ENCODE peak calls at places on chromosome 1, in four cellular contexts. D is AG04450, J is fibroblast of pulmonary artery, G is NCI-H1092 treated with DMSO at 0.1 percent for 48 hours. H is an unnamed sample.

GRCh38 chr1:20682571-20683236 is 21.5 kb upstream of the DDOST start:
- DNase-seq in D (no peak), J (no peak), G (peak; percentile 72), H (no peak)

GRCh38 chr1:57966751-57967406 is 543.0 kb upstream of the DAB1 start:
- DNase-seq in D (no peak), J (peak; percentile 1), G (no peak), H (no peak)

GRCh38 chr1:147897030-147897756 is 5.4 kb upstream of the GJA8 start:
- DNase-seq in D (no peak), J (no peak), G (no peak), H (no peak)

GRCh38 chr1:37486680-37487618 is 12.6 kb downstream of the ZC3H12A start:
- DNase-seq in D (no peak), J (peak; percentile 81), G (peak; percentile 56), H (peak; percentile 88)

GRCh38 chr1:207020709-207021107 is 11.8 kb downstream of the C1orf116 start:
- DNase-seq in D (no peak), J (peak; percentile 55), G (no peak), H (no peak)

GRCh38 chr1:63951076-63951946 is 177.5 kb downstream of the ROR1 start:
- DNase-seq in D (no peak), J (peak; percentile 56), G (no peak), H (peak; percentile 33)

GRCh38 chr1:46558966-46559365 is 7.5 kb upstream of the KNCN start:
- DNase-seq in D (no peak), J (no peak), G (no peak), H (no peak)

GRCh38 chr1:158798531-158798930 is 17.5 kb upstream of the OR6N2 start:
- DNase-seq in D (no peak), J (no peak), G (no peak), H (no peak)

GRCh38 chr1:188022661-188023060 is 1193.9 kb downstream of the PLA2G4A start:
- DNase-seq in D (no peak), J (peak; percentile 13), G (no peak), H (no peak)

GRCh38 chr1:36528361-36529349 is 45.9 kb upstream of the CSF3R start:
- DNase-seq in D (no peak), J (no peak), G (no peak), H (no peak)

GRCh38 chr1:21503706-21504377 is 5.4 kb upstream of the ALPL start:
- DNase-seq in D (no peak), J (no peak), G (no peak), H (no peak)

GRCh38 chr1:18908911-18909771 is 6.8 kb upstream of the ALDH4A1 start:
- DNase-seq in D (no peak), J (no peak), G (no peak), H (no peak)

GRCh38 chr1:64933296-64934070 is 32.9 kb downstream of the JAK1 start:
- DNase-seq in D (peak; percentile 69), J (peak; percentile 98), G (no peak), H (peak; percentile 92)

GRCh38 chr1:216293673-216294072 is 129.6 kb downstream of the USH2A start:
- DNase-seq in D (peak; percentile 55), J (peak; percentile 17), G (no peak), H (peak; percentile 42)

GRCh38 chr1:186960866-186961265 is 132.1 kb downstream of the PLA2G4A start:
- DNase-seq in D (no peak), J (peak; percentile 56), G (no peak), H (peak; percentile 50)

H was measured in fibroblast of villous mesenchyme.